ENCODE peak calls at places on chromosomes 7 and 10, in seven cellular contexts. Y, H, P, Z, K, O and C are unnamed samples. For H3K4me1, the result is how much of the 10 kb centered on the place peaks cover.

GRCh38 chr10:123229927-123230630 is 75.9 kb downstream of the BUB3 start:
- DNase-seq in O (no peak), H (no peak), P (no peak), Z (no peak), K (no peak), Y (no peak), C (no peak)

GRCh38 chr7:123655614-123656013 is at the start of gene LMOD2:
- DNase-seq in O (no peak), Z (no peak), K (no peak), Y (no peak), P (no peak), H (no peak), C (no peak)

GRCh38 chr7:149860821-149861727 is 12.7 kb upstream of the ATP6V0E2 start:
- DNase-seq in O (no peak), K (no peak), Y (no peak), H (peak), Z (no peak), P (no peak), C (no peak)

GRCh38 chr7:45910855-45911254 is 10.2 kb downstream of the IGFBP3 start:
- DNase-seq in P (no peak), Z (no peak), Y (no peak), K (no peak), H (no peak), O (no peak), C (no peak)

GRCh38 chr10:72834183-72834825 is 59.2 kb upstream of the OIT3 start:
- DNase-seq in H (peak), K (no peak), Z (peak), Y (no peak), P (peak), O (peak), C (peak)

GRCh38 chr7:69564454-69565417 is 33.5 kb upstream of the AUTS2 start:
- DNase-seq in K (no peak), O (no peak), P (no peak), Z (peak), Y (no peak), H (no peak), C (peak)

GRCh38 chr10:8035641-8036520 is 18.6 kb upstream of the GATA3 start:
- DNase-seq in Y (no peak), P (no peak), H (no peak), Z (no peak), K (no peak), O (no peak), C (no peak)

GRCh38 chr7:143415696-143416095 is 7.0 kb upstream of the EPHA1 start:
- DNase-seq in H (no peak), Y (no peak), O (no peak), P (no peak), Z (no peak), K (no peak), C (no peak)

GRCh38 chr10:2978111-2978510 is 89.2 kb upstream of the PFKP start:
- DNase-seq in Z (no peak), K (no peak), O (peak), P (peak), Y (no peak), H (peak), C (peak)

GRCh38 chr10:79292026-79292425 is 55.2 kb upstream of the PPIF start:
- DNase-seq in P (no peak), K (no peak), Y (no peak), O (no peak), H (no peak), Z (no peak), C (no peak)

GRCh38 chr10:62818426-62819011 is 2.4 kb upstream of the EGR2 start:
- DNase-seq in O (no peak), P (no peak), K (peak), H (peak), Y (no peak), Z (no peak), C (no peak)

GRCh38 chr7:21191317-21192073 is 236.4 kb upstream of the SP4 start:
- DNase-seq in K (no peak), Z (no peak), Y (no peak), H (no peak), P (no peak), O (no peak), C (no peak)

GRCh38 chr10:89741126-89741762 is 39.9 kb downstream of the KIF20B start:
- DNase-seq in P (no peak), Y (no peak), H (no peak), K (no peak), O (no peak), Z (no peak), C (no peak)

GRCh38 chr10:105952153-105952552 is 1212.4 kb downstream of the SORCS1 start:
- DNase-seq in P (no peak), O (peak), K (no peak), Z (no peak), H (no peak), Y (no peak), C (no peak)

GRCh38 chr10:103750836-103751235 is 104.5 kb downstream of the SH3PXD2A start:
- DNase-seq in H (no peak), K (no peak), P (no peak), Y (no peak), Z (no peak), O (no peak), C (no peak)

GRCh38 chr7:26779978-26780595 is 84.3 kb downstream of the SKAP2 start:
- DNase-seq in Y (no peak), H (no peak), K (no peak), Z (no peak), P (no peak), O (no peak), C (no peak)

GRCh38 chr10:73591578-73591902 is 398 bp upstream of the USP54 start:
- DNase-seq in P (no peak), H (peak), Y (no peak), O (no peak), K (no peak), Z (no peak), C (peak)

GRCh38 chr7:80977751-80978150 is 58.9 kb upstream of the SEMA3C start:
- DNase-seq in O (no peak), K (no peak), Y (no peak), H (no peak), P (no peak), Z (no peak), C (no peak)

GRCh38 chr10:68992721-68993440 is 4.3 kb downstream of the KIFBP start:
- DNase-seq in P (no peak), O (peak), K (peak), H (no peak), Z (peak), Y (peak), C (no peak)

GRCh38 chr10:84352251-84352842 is 24.0 kb downstream of the CCSER2 start:
- DNase-seq in Z (peak), H (peak), Y (no peak), K (peak), P (peak), O (peak), C (peak)

GRCh38 chr7:115087437-115087836 is 165.5 kb downstream of the MDFIC start:
- DNase-seq in K (no peak), P (peak), Z (peak), H (peak), Y (no peak), O (peak), C (peak)

GRCh38 chr10:58373446-58373834 is 11.8 kb upstream of the TFAM start:
- DNase-seq in Z (no peak), K (no peak), P (no peak), H (peak), O (no peak), Y (no peak), C (peak)

GRCh38 chr10:122344741-122345258 is 29.7 kb upstream of the PLEKHA1 start:
- DNase-seq in P (peak), K (no peak), Y (no peak), Z (no peak), O (peak), H (no peak), C (no peak)

DNA sequence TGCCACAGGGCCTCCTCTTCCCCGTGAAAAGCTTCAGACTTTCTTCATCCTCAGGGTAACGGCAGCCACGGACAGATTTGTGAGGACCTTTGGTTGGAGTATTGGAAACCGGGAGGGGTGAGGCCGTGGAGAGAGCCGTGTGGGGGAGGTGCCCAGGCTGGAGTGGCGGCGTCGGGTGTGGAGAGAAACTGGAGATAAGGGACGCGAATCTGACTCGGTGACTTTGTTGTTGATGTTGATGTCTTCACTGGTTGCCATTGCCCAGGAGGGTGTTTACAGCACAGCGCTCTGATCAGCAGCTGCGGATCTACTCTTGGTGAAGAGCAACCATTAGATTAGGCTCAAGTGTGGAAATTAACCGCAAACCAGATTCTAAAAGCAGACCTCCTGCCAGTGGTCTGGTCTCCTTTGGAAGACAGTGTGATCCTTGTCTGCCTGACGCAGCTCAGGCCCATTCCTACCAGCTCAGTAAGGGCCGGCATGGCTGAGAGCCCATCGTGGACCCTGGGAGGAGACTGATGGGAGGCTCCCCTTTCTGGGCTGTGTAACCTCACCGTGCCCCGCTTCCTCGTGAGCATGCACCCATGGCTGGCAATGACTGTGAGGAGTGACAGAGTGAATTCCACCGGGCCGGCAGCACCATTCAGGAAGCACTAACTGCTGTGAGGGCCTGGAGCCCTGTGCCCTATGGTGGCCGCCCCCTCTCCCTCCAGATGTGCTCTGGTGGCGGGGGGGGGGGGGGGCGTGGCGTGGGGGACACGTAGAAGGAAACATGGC is 90.3 kb downstream of the INPP5A start:
- DNase-seq in K (peak), P (no peak), O (peak), Z (no peak), H (no peak), Y (peak), C (peak)
- H3K4me1 ChIP-seq in K (under half), P (under half), O (under half), Z (half or more), H (under half), Y (under half), C (under half)

DNA sequence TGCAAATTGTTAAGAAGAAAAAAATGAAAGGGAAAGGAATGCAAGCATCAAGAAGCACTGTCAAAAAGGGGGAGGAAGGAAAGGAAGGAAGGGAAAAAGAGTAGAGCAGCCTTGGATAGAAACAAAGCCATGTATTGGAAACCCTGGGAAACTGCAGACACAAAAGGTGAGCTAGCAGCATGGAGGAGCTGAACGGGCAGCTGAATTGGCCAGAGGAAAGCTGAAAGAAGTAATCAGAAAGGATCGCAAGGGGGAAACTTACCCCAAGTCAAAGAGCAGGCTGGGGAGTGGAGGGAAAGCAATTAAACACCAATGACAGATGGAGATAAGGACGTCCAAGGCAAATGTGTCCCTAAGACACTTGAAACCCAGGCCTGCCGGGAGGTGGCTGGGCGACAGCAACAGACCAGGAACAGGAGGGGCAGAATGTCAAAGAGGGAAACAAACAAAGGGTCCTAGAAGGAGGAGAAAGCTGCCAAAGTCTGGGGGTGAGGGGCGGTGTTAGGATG is 93.8 kb upstream of the SVIL start:
- DNase-seq in H (no peak), O (no peak), Y (no peak), P (no peak), K (no peak), Z (no peak), C (no peak)
- H3K4me1 ChIP-seq in H (under half), O (under half), Y (under half), P (under half), K (under half), Z (under half), C (under half)

DNA sequence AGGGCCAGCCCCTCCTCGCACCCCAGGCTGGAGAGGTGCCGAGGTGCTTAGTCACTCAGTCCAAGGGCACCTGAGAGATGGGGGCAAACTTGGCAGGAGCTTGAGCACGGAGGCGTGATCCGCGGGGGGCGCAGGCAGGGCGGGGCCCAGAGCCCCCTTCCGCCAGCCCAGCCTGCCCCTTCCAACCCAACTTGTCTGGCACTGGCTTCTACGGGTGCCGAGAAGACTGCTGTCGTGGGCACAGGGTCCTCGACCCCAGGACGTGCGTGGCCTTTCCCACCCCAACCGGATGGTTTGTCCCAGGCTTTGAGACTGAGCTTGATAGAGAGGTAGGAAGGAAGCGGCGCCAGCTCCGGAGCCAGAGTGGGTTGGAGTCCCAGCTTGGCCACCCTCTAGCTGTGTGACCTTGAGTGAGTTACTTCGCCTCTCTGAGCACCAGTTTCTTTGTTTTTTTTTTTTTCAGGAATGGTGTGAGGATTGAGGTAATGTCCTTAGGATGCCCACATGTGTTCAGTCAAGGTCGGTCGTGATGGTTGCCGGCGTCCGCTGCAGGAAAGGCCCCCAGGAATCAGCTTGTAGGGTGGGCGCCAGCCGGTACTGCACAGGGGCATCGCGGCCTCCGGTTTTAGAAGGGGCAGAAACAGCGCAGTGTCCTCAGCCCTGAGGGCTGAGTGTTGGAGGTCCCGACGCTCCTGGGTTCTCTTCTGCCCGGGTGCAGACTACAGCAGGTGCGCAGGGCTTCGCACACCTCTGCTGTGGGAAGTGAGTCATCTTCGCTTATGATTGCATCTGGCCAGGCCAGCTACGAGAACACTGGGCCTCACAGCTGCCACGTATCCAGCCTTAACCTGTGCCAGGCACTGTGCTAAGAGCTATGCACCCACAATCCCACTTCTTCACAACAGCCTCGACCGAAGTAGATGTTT is 28.6 kb upstream of the VAX1 start:
- DNase-seq in Z (no peak), K (no peak), O (no peak), H (no peak), Y (no peak), P (no peak), C (no peak)
- H3K4me1 ChIP-seq in Z (under half), K (under half), O (under half), H (under half), Y (under half), P (under half), C (under half)

GRCh38 chr7:73829505-73829904 is 1.3 kb upstream of the CLDN4 start:
- DNase-seq in Z (no peak), K (no peak), Y (no peak), O (no peak), H (no peak), P (no peak), C (no peak)
- H3K4me1 ChIP-seq in Z (under half), K (under half), Y (under half), O (under half), H (half or more), P (half or more), C (under half)

GRCh38 chr7:128836729-128837348 is 6.6 kb downstream of the FLNC start:
- DNase-seq in H (no peak), Z (no peak), Y (no peak), O (no peak), P (no peak), K (peak), C (no peak)
- H3K4me1 ChIP-seq in H (under half), Z (under half), Y (under half), O (under half), P (under half), K (under half), C (under half)

GRCh38 chr10:30456262-30456661 is 22.3 kb downstream of the MAP3K8 start:
- DNase-seq in Z (peak), O (no peak), K (peak), Y (no peak), P (no peak), H (no peak), C (no peak)

GRCh38 chr10:30453764-30454527 is 20.0 kb downstream of the MAP3K8 start:
- DNase-seq in Y (no peak), H (no peak), Z (no peak), O (no peak), K (no peak), P (no peak), C (no peak)

GRCh38 chr10:30459283-30459682 is 25.3 kb downstream of the MAP3K8 start:
- DNase-seq in Y (peak), P (no peak), Z (peak), H (no peak), K (peak), O (no peak), C (no peak)

GRCh38 chr10:30455816-30456215 is 21.8 kb downstream of the MAP3K8 start:
- DNase-seq in O (no peak), K (peak), Z (no peak), H (no peak), Y (no peak), P (no peak), C (no peak)

DNA sequence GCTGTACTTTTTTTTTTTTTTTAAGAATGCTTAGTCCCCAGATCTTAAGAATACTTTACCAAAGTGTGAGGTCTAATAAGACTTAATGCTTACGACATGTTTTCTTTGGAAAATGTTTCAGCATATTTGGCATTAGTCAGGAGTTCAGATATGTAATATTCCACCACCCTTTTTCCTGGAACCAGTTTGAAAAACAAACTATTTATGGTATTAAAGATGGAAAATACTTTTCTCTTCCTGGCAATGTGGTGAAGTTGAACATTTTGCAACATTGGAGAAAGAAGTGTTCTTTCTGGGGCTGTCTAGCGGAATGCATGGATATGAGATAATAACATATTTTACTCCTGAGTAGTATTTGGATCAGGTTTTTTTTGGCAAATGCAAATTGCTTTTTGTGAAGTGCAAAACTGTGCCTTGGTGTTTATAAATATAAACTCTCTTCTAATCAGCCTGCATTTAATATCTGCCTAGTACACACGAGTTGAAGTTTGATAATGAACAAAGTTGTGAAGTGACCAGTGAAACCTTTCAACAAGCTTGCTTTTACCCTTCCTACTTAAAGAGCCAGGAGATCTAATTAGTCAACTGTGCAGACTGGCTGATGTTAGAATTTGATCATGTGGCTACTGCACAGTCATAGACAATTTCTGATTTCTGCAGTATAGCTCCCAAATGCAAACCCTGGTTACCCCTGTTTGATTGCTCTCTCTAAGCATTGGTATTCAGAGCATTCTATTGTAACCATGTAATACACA is 20.9 kb downstream of the MAP3K8 start:
- DNase-seq in K (no peak), H (no peak), O (peak), P (no peak), Y (no peak), Z (no peak), C (no peak)
- H3K4me1 ChIP-seq in K (under half), H (under half), O (under half), P (under half), Y (under half), Z (under half), C (under half)

DNA sequence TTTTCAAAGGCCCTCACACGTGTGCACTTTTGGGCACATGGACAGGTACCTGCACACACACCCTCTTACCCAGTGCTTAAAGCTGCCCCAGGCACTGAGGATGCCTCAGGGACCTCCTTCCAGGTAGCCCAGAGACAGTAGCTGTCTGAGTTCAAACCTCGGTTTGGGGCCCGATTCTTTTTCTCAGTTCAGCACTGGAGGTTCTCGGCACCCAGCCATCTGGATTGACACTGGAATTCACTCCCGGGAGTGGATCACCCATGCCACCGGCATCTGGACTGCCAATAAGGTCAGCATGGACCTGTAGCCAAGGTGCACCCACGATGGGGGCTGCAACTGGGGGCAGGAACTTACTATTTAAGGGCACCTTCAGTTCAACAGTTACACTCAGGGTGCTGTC is 17.6 kb downstream of the CPA5 start:
- DNase-seq in O (no peak), Z (no peak), P (no peak), Y (peak), K (no peak), H (no peak), C (no peak)
- H3K4me1 ChIP-seq in O (under half), Z (under half), P (under half), Y (under half), K (under half), H (under half), C (half or more)

GRCh38 chr10:97539523-97540200 is 32.9 kb upstream of the ANKRD2 start:
- DNase-seq in O (peak), H (no peak), K (peak), Y (no peak), Z (no peak), P (no peak), C (no peak)

GRCh38 chr10:97538839-97539238 is 33.7 kb upstream of the ANKRD2 start:
- DNase-seq in K (no peak), P (no peak), O (no peak), H (no peak), Y (no peak), Z (no peak), C (no peak)

GRCh38 chr10:97540669-97541500 is 31.7 kb upstream of the ANKRD2 start:
- DNase-seq in O (no peak), Y (peak), Z (no peak), H (no peak), K (peak), P (no peak), C (no peak)

GRCh38 chr10:97543025-97543546 is 29.5 kb upstream of the ANKRD2 start:
- DNase-seq in P (peak), K (peak), O (peak), Z (peak), H (peak), Y (peak), C (peak)

GRCh38 chr10:97542169-97543024 is 30.2 kb upstream of the ANKRD2 start:
- DNase-seq in P (peak), K (peak), Y (peak), O (peak), Z (peak), H (peak), C (peak)
- H3K4me1 ChIP-seq in P (half or more), K (under half), Y (under half), O (under half), Z (under half), H (half or more), C (under half)